ENCODE peak calls at places on chromosomes 7 and 10, in six cellular contexts. H, J, S, X, R and K are unnamed samples.

GRCh38 chr10:69890065-69890831 is 88.5 kb downstream of the COL13A1 start:
- DNase-seq in R (no peak), S (no peak), H (no peak), X (no peak), J (no peak), K (no peak)

GRCh38 chr7:104627516-104627915 is 299.1 kb downstream of the LHFPL3 start:
- DNase-seq in X (no peak), H (peak), J (no peak), R (no peak), S (peak), K (no peak)

GRCh38 chr7:34011017-34011680 is 105.8 kb downstream of the BMPER start:
- DNase-seq in S (peak), R (no peak), J (no peak), H (no peak), X (no peak), K (no peak)

GRCh38 chr7:130941322-130942210 is 207.6 kb upstream of the KLF14 start:
- DNase-seq in S (peak), H (peak), R (no peak), J (no peak), X (no peak), K (peak)

GRCh38 chr7:31066516-31067130 is 14.5 kb downstream of the ADCYAP1R1 start:
- DNase-seq in R (no peak), X (no peak), S (no peak), J (no peak), H (no peak), K (no peak)

GRCh38 chr10:2019281-2019680 is 282.0 kb upstream of the ADARB2 start:
- DNase-seq in X (no peak), S (no peak), H (no peak), R (no peak), J (no peak), K (no peak)

GRCh38 chr10:71513896-71514295 is 117.2 kb downstream of the CDH23 start:
- DNase-seq in R (no peak), S (no peak), H (no peak), J (no peak), X (no peak), K (no peak)

GRCh38 chr7:54833021-54833467 is 74.0 kb upstream of the SEC61G start:
- DNase-seq in J (no peak), H (peak), X (no peak), R (no peak), S (no peak), K (peak)

GRCh38 chr10:126429275-126429674 is 41.0 kb upstream of the ADAM12 start:
- DNase-seq in H (no peak), X (no peak), J (no peak), S (no peak), R (no peak), K (no peak)

GRCh38 chr10:100614416-100614815 is 78.7 kb downstream of the HIF1AN start:
- DNase-seq in H (no peak), X (no peak), J (no peak), R (no peak), S (no peak), K (no peak)

GRCh38 chr10:7365029-7365750 is 45.6 kb downstream of the SFMBT2 start:
- DNase-seq in J (no peak), H (peak), S (no peak), R (no peak), X (no peak), K (no peak)

GRCh38 chr7:92723205-92723604 is 113.2 kb downstream of the CDK6 start:
- DNase-seq in R (no peak), S (peak), J (no peak), X (no peak), H (peak), K (no peak)

GRCh38 chr10:76149182-76149581 is 717.8 kb downstream of the LRMDA start:
- DNase-seq in S (no peak), H (peak), J (no peak), X (no peak), R (no peak), K (no peak)

GRCh38 chr10:124063736-124064135 is 29.7 kb downstream of the CHST15 start:
- DNase-seq in X (no peak), R (no peak), S (peak), J (peak), H (peak), K (peak)

GRCh38 chr7:156473476-156474240 is 166.9 kb upstream of the RNF32 start:
- DNase-seq in R (no peak), S (peak), J (no peak), X (no peak), H (peak), K (no peak)

DNA sequence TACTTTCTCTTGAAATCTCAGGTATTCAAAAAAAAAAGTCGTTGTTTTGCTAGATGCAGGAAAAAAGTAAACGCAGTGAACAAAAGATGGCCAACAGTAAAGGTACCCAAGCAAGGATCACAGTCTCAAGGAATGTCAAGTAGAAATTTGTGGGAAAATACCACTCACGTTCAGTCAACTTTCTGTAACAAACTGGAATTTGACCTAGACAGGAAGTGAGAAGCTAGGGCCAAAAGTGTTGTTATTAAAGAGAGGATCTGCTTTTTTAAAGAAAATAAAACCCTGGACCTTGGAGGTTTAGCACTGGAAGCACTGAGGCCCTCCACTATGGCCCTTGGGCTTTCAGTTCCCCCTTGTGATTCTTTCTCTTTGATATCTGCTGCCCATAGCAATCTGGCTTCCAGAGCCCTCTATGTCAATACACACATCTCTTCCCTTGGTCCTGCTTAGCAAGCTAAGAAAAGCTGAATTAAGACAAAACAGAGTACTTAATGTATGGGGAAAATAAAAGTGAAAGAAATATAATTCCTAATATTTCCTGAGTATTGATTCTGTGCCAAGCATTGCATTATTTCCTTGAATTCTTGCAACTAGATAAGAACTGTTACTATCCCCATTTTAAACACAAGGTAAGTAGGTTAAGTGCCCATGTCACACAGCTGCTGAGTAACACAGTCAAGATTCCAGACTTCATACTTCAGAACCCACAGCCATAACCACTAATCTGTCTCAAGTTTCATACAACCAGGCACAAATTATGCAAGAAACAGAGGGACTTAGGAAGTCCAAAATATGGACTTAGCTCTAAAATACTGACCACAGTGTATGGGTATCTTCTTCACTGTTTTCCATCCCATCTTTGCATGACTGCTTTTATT is 2.6 kb upstream of the ZNF438 start:
- DNase-seq in R (no peak), H (peak), S (peak), X (peak), J (peak), K (no peak)
- H3K4me3 ChIP-seq in R (no peak), H (no peak), S (no peak), X (no peak), J (no peak), K (no peak)

GRCh38 chr10:47047127-47047504 is 135.9 kb downstream of the PTPN20 start:
- DNase-seq in H (no peak), J (no peak), X (no peak), R (peak), S (no peak), K (no peak)
- TF ChIP-seq CTCF in H (no peak), J (no peak), X (no peak), R (no peak), S (no peak), K (no peak)

DNA sequence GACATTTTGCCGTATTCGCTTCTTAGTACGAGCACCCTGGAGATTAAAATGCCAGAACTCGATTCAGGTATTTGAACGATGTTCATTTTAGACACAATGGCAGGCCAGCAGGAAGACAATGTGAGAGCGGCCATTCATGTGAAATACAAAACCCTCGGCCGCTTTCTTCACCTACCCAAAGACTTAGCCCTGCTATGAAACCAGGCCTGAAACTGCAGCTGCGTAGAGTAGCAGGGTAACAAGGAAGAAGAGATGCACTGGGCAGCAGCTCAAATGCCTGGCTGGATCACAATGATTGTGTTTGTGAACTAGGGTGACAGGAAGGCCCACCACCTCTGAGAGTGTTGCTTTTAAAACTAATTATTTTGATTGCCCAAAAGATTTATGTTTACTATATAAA is 234.8 kb downstream of the TRIL start:
- DNase-seq in H (no peak), J (no peak), R (no peak), S (no peak), X (no peak), K (no peak)
- H3K4me3 ChIP-seq in H (no peak), J (no peak), R (no peak), S (no peak), X (no peak), K (no peak)

DNA sequence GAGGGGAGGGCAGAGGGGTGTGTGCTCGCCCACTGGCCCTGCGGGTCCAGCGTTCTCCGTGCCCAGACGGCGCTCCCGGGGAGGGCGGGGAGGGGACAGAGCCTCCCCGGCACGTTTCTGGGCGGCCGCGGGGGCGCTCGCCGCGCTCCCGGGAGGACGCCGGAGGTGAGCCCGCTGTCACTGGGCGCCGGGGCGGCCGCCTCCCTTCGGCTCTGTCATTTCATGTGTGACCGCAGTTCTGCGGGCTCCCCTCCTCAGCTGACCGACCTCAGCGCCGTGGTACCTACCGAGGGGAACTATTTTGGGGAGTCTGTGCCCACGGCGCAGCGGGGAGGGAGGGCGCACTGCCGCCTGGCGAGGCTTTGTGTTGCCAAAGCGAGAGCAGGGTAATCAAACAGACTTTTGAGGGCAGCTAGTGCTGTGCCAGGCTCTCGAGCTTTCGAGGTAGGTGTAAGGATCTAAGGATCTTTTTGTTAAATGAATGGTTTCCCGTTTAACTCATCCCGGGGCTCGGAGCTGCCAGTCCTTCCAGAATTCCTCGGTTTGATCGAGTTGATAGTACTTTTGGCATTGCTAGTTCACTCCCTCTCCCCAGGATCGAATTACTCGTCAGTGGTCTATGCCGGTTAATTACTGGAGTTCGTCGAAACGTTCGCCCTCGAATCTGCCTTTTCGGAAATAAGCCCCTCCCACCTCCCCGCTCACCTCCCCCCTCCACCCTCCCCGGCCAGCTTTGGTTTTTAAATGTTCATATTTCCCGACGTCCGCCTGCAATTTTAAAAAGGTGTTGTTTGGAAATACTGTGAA is 1.9 kb downstream of the ARID5B start:
- DNase-seq in S (peak), X (no peak), J (no peak), R (peak), H (peak), K (peak)
- TF ChIP-seq CTCF in S (peak), X (peak), J (peak), R (peak), H (peak), K (peak)

GRCh38 chr7:127941471-127941870 is 89.8 kb downstream of the LRRC4 start:
- DNase-seq in J (no peak), R (no peak), X (no peak), S (no peak), H (no peak), K (no peak)
- H3K4me3 ChIP-seq in J (no peak), R (no peak), X (no peak), S (no peak), H (no peak), K (no peak)

GRCh38 chr7:134557391-134557790 is 8.5 kb downstream of the AKR1B15 start:
- DNase-seq in R (no peak), H (no peak), X (no peak), S (no peak), J (no peak), K (no peak)

GRCh38 chr7:134552105-134552504 is 3.2 kb downstream of the AKR1B15 start:
- DNase-seq in J (no peak), S (peak), H (no peak), X (no peak), R (no peak), K (no peak)

GRCh38 chr7:134554417-134554966 is 5.6 kb downstream of the AKR1B15 start:
- DNase-seq in S (no peak), H (no peak), J (no peak), X (no peak), R (no peak), K (no peak)

GRCh38 chr7:134558370-134558769 is 9.5 kb downstream of the AKR1B15 start:
- DNase-seq in R (no peak), X (no peak), J (no peak), S (no peak), H (no peak), K (no peak)

GRCh38 chr7:134553976-134554375 is 5.1 kb downstream of the AKR1B15 start:
- DNase-seq in X (no peak), S (no peak), R (no peak), H (no peak), J (no peak), K (no peak)
- TF ChIP-seq CTCF in X (peak), S (peak), R (no peak), H (peak), J (peak), K (no peak)

DNA sequence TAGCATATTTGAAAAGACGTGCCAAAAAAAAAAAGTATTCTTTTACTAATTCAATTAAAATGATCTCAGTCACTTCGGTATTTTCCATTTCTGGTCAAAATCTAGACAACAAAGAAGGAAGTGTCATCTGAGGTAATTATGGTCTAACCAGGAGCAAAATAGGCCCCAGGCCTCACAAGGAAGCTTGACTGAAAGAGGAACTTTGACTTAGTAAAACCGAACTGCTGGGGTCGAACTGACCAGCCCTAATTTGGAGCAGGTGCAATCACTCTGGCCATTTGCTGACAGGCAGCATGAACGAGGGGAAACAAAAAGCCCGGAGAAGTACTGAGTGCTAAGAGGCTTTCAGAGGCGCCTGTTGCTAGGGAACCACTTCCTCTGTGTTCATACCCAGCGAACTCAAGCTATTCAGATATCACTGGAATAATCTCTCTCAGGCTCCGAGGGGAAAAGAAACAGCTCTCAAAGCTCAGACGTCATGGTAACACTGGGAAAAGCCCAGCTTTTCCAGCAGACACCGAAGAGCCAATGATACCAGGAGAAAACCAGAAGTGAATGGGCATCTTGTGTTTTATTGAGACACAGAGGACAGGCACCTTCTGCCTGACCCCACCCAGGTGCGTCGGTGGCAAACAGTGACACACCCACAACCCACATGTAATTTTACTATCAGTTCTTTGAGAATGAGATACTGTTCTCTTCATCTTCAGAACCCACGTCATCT is 126.5 kb downstream of the FAM107B start:
- DNase-seq in J (peak), S (peak), X (peak), R (no peak), H (peak), K (peak)
- H3K4me3 ChIP-seq in J (no peak), S (no peak), X (no peak), R (no peak), H (no peak), K (no peak)

GRCh38 chr7:85074992-85075391 is 111.9 kb downstream of the SEMA3D start:
- DNase-seq in S (no peak), X (no peak), J (no peak), H (peak), R (no peak), K (no peak)
- TF ChIP-seq CTCF in S (no peak), X (no peak), J (no peak), H (no peak), R (no peak), K (no peak)

DNA sequence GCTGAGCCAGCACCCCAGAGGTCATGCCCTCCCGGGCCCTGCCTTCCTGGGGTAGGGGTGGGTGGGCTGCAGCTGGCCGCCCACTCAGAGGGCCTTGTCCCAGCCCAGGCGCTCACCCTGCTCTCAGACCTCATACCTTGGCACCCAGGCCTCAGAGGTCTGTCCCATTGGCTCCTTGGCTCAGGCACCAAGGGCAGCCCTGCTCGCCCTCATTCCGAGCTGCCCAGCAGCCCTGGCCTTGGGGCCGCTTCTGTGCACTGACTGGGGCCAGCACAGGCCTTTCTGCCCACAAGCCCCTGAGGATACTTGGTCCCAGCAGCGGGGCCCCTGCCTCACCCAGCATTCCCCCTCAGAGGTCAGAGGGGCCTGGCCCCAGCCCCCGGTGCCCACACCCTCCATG is 34.3 kb downstream of the YKT6 start:
- DNase-seq in R (no peak), S (no peak), J (no peak), X (no peak), H (no peak), K (no peak)
- H3K4me3 ChIP-seq in R (no peak), S (no peak), J (no peak), X (no peak), H (no peak), K (no peak)

GRCh38 chr7:148535227-148535626 is 55.3 kb upstream of the C7orf33 start:
- DNase-seq in S (peak), R (no peak), X (no peak), H (no peak), J (no peak), K (no peak)
- TF ChIP-seq CTCF in S (no peak), R (no peak), X (no peak), H (no peak), J (no peak), K (no peak)